ENCODE peak calls at places on chromosomes 2 and 18, in five cellular contexts. T, Z, S, B and K are unnamed samples.

GRCh38 chr2:111659361-111660281 is 224.4 kb downstream of the ANAPC1 start:
- DNase-seq in T (peak; percentile 26), B (peak; percentile 60), S (no peak), Z (no peak), K (peak; percentile 90)

GRCh38 chr2:149058936-149059335 is 20.4 kb downstream of the LYPD6B start:
- DNase-seq in S (no peak), T (no peak), Z (no peak), B (no peak), K (no peak)

GRCh38 chr2:149410701-149411484 is 80.5 kb downstream of the LYPD6 start:
- DNase-seq in S (no peak), T (no peak), B (peak; percentile 99), Z (no peak), K (peak; percentile 30)

GRCh38 chr2:226956659-226957058 is 120.8 kb downstream of the RHBDD1 start:
- DNase-seq in S (no peak), B (no peak), T (no peak), Z (no peak), K (no peak)

GRCh38 chr2:113116100-113116958 is 11.1 kb upstream of the IL1RN start:
- DNase-seq in S (no peak), B (no peak), Z (no peak), T (peak; percentile 29), K (no peak)

GRCh38 chr2:108637304-108637669 is 82.0 kb upstream of the RANBP2 start:
- DNase-seq in S (peak; percentile 77), T (no peak), B (peak; percentile 73), Z (no peak), K (no peak)

GRCh38 chr2:205892141-205893064 is 193.6 kb downstream of the INO80D start:
- DNase-seq in S (no peak), Z (no peak), T (no peak), B (no peak), K (no peak)

GRCh38 chr2:128638741-128639477 is 320.2 kb upstream of the HS6ST1 start:
- DNase-seq in B (no peak), T (no peak), Z (peak; percentile 39), S (no peak), K (no peak)

GRCh38 chr2:233165895-233166661 is 85.4 kb upstream of the ATG16L1 start:
- DNase-seq in Z (no peak), S (peak; percentile 32), T (no peak), B (peak; percentile 23), K (no peak)

GRCh38 chr18:57434177-57434535 is 1.0 kb upstream of the ONECUT2 start:
- DNase-seq in B (no peak), Z (no peak), T (no peak), S (no peak), K (no peak)

GRCh38 chr2:217637268-217637615 is 365.6 kb downstream of the TNS1 start:
- DNase-seq in S (no peak), T (no peak), B (no peak), Z (no peak), K (no peak)

GRCh38 chr2:168190590-168191336 is 56.6 kb downstream of the STK39 start:
- DNase-seq in T (no peak), Z (no peak), B (no peak), S (no peak), K (no peak)

GRCh38 chr2:120463527-120463926 is 117.6 kb downstream of the INHBB start:
- DNase-seq in S (no peak), Z (no peak), T (no peak), B (no peak), K (no peak)

GRCh38 chr2:236852100-236852976 is 233.4 kb upstream of the COPS8 start:
- DNase-seq in Z (peak; percentile 83), T (no peak), S (peak; percentile 34), B (no peak), K (no peak)

GRCh38 chr2:145538661-145539319 is 1018.9 kb upstream of the ZEB2 start:
- DNase-seq in S (no peak), Z (no peak), B (no peak), T (no peak), K (no peak)

GRCh38 chr18:5197461-5197860 is 404 bp upstream of the AKAIN1 start:
- DNase-seq in Z (no peak), B (no peak), S (no peak), T (no peak), K (no peak)

GRCh38 chr2:26848336-26849055 is 564 bp downstream of the DPYSL5 start:
- DNase-seq in T (peak; percentile 22), S (no peak), Z (no peak), B (no peak), K (no peak)

GRCh38 chr2:200377143-200377773 is 70.8 kb downstream of the SPATS2L start:
- DNase-seq in B (no peak), T (no peak), S (no peak), Z (no peak), K (no peak)

GRCh38 chr18:8212893-8213805 is 396.1 kb upstream of the RAB12 start:
- DNase-seq in Z (no peak), S (no peak), B (peak; percentile 23), T (no peak), K (peak; percentile 90)

GRCh38 chr2:64522843-64523428 is 1.2 kb upstream of the AFTPH start:
- DNase-seq in T (peak; percentile 44), Z (no peak), B (peak; percentile 55), S (peak; percentile 62), K (peak; percentile 83)

GRCh38 chr2:210913461-210913860 is 357.1 kb downstream of the CPS1 start:
- DNase-seq in T (no peak), S (no peak), Z (no peak), B (no peak), K (no peak)

GRCh38 chr18:47736376-47737140 is 193.9 kb downstream of the SMAD2 start:
- DNase-seq in T (no peak), Z (peak; percentile 53), B (no peak), S (no peak), K (no peak)